ENCODE peak calls at places on chromosomes 1 and 21, in ten cellular contexts. L, Q, E, B, I, V, N, J, Y and M are unnamed samples.

GRCh38 chr1:55155522-55155921 is 59.6 kb downstream of the USP24 start:
- DNase-seq in L (no peak), Q (no peak), E (no peak), B (peak; percentile 65), I (no peak), V (peak; percentile 61), N (peak; percentile 48), J (peak; percentile 5), Y (peak; percentile 23), M (no peak)

GRCh38 chr1:203291201-203292096 is 13.9 kb upstream of the BTG2 start:
- DNase-seq in L (no peak), Q (no peak), E (no peak), B (no peak), I (peak; percentile 75), V (no peak), N (no peak), J (peak; percentile 19), Y (no peak), M (peak; percentile 41)

GRCh38 chr1:151352001-151352718 is 5.1 kb upstream of the RFX5 start:
- DNase-seq in L (no peak), Q (no peak), E (no peak), B (no peak), I (no peak), V (peak; percentile 33), N (no peak), J (no peak), Y (no peak), M (peak; percentile 23)

GRCh38 chr21:46066843-46067331 is 31.0 kb upstream of the COL6A2 start:
- DNase-seq in L (peak; percentile 72), Q (no peak), E (no peak), B (no peak), I (no peak), V (no peak), N (no peak), J (no peak), Y (no peak), M (no peak)

GRCh38 chr1:36258960-36259344 is 34.7 kb downstream of the THRAP3 start:
- DNase-seq in L (no peak), Q (no peak), E (no peak), B (no peak), I (no peak), V (no peak), N (no peak), J (no peak), Y (no peak), M (no peak)

GRCh38 chr1:29310616-29311180 is 74.4 kb downstream of the PTPRU start:
- DNase-seq in L (no peak), Q (no peak), E (no peak), B (no peak), I (no peak), V (no peak), N (no peak), J (no peak), Y (no peak), M (no peak)

GRCh38 chr21:46191686-46192575 is 7.7 kb upstream of the SPATC1L start:
- DNase-seq in L (no peak), Q (no peak), E (no peak), B (no peak), I (no peak), V (no peak), N (no peak), J (no peak), Y (no peak), M (no peak)

GRCh38 chr1:152495066-152495675 is 15.4 kb upstream of the LCE5A start:
- DNase-seq in L (peak; percentile 23), Q (no peak), E (no peak), B (no peak), I (peak; percentile 21), V (peak; percentile 21), N (peak; percentile 54), J (peak; percentile 63), Y (peak; percentile 44), M (peak; percentile 30)

GRCh38 chr1:47578026-47578861 is 140.4 kb downstream of the FOXD2 start:
- DNase-seq in L (no peak), Q (no peak), E (peak; percentile 63), B (no peak), I (no peak), V (no peak), N (no peak), J (no peak), Y (no peak), M (no peak)

GRCh38 chr1:9671377-9672140 is 20.0 kb downstream of the PIK3CD start:
- DNase-seq in L (peak; percentile 49), Q (no peak), E (no peak), B (no peak), I (no peak), V (no peak), N (no peak), J (peak; percentile 81), Y (peak; percentile 59), M (peak; percentile 69)

GRCh38 chr1:178684542-178685000 is 40.5 kb upstream of the RALGPS2 start:
- DNase-seq in L (peak; percentile 96), Q (no peak), E (no peak), B (no peak), I (no peak), V (peak; percentile 93), N (no peak), J (peak; percentile 85), Y (no peak), M (peak; percentile 53)

GRCh38 chr1:61674221-61674620 is 50.7 kb downstream of the TM2D1 start:
- DNase-seq in L (no peak), Q (no peak), E (no peak), B (no peak), I (no peak), V (no peak), N (no peak), J (no peak), Y (no peak), M (no peak)

GRCh38 chr1:115314765-115315164 is 23.3 kb downstream of the NGF start:
- DNase-seq in L (peak; percentile 90), Q (no peak), E (no peak), B (no peak), I (no peak), V (no peak), N (no peak), J (no peak), Y (no peak), M (peak; percentile 18)

GRCh38 chr1:169681094-169681493 is 30.3 kb downstream of the SELL start:
- DNase-seq in L (no peak), Q (no peak), E (no peak), B (no peak), I (no peak), V (no peak), N (no peak), J (no peak), Y (no peak), M (no peak)

GRCh38 chr1:109274533-109275476 is 8.1 kb downstream of the PSRC1 start:
- DNase-seq in L (peak; percentile 58), Q (no peak), E (no peak), B (no peak), I (no peak), V (no peak), N (peak; percentile 82), J (peak; percentile 61), Y (no peak), M (peak; percentile 94)

GRCh38 chr21:35226960-35227741 is 178.0 kb upstream of the RUNX1 start:
- DNase-seq in L (no peak), Q (no peak), E (no peak), B (no peak), I (no peak), V (no peak), N (peak; percentile 76), J (no peak), Y (peak; percentile 87), M (no peak)

GRCh38 chr1:178944729-178945128 is 73.9 kb upstream of the ANGPTL1 start:
- DNase-seq in L (no peak), Q (no peak), E (no peak), B (no peak), I (no peak), V (no peak), N (no peak), J (no peak), Y (no peak), M (no peak)

GRCh38 chr21:45150630-45151265 is 76.4 kb downstream of the ADARB1 start:
- DNase-seq in L (no peak), Q (no peak), E (no peak), B (peak; percentile 3), I (no peak), V (no peak), N (no peak), J (no peak), Y (no peak), M (no peak)

GRCh38 chr1:43783671-43784205 is 76.4 kb downstream of the ST3GAL3 start:
- DNase-seq in L (no peak), Q (no peak), E (no peak), B (no peak), I (no peak), V (no peak), N (peak; percentile 43), J (no peak), Y (no peak), M (peak; percentile 86)